ENCODE peak calls at places on chromosomes 12 and 14, in six cellular contexts. One of them, this sample, is unnamed.

GRCh38 chr14:81727243-81727642 is 193.6 kb upstream of the SEL1L start:
- DNase-seq in prostate gland: no peak
- DNase-seq in fibroblast of lung: no peak
- DNase-seq in right atrium auricular region: no peak
- DNase-seq in kidney: no peak
- DNase-seq in suprapubic skin: no peak
- DNase-seq in this sample: peak

GRCh38 chr14:98290596-98290995 is 981.4 kb downstream of the BCL11B start:
- DNase-seq in prostate gland: no peak
- DNase-seq in fibroblast of lung: no peak
- DNase-seq in right atrium auricular region: no peak
- DNase-seq in kidney: no peak
- DNase-seq in suprapubic skin: no peak
- DNase-seq in this sample: no peak

GRCh38 chr14:72657214-72657921 is 236.5 kb downstream of the DPF3 start:
- DNase-seq in prostate gland: no peak
- DNase-seq in fibroblast of lung: peak
- DNase-seq in right atrium auricular region: no peak
- DNase-seq in kidney: no peak
- DNase-seq in suprapubic skin: no peak
- DNase-seq in this sample: no peak

GRCh38 chr12:74963304-74963703 is 246.3 kb downstream of the KCNC2 start:
- DNase-seq in prostate gland: no peak
- DNase-seq in fibroblast of lung: no peak
- DNase-seq in right atrium auricular region: no peak
- DNase-seq in kidney: no peak
- DNase-seq in suprapubic skin: no peak
- DNase-seq in this sample: no peak

GRCh38 chr14:44778562-44778961 is 183.2 kb downstream of the KLHL28 start:
- DNase-seq in prostate gland: no peak
- DNase-seq in fibroblast of lung: peak
- DNase-seq in right atrium auricular region: no peak
- DNase-seq in kidney: no peak
- DNase-seq in suprapubic skin: no peak
- DNase-seq in this sample: no peak

GRCh38 chr12:47734725-47735480 is 9.6 kb upstream of the ENDOU start:
- DNase-seq in prostate gland: no peak
- DNase-seq in fibroblast of lung: peak
- DNase-seq in right atrium auricular region: no peak
- DNase-seq in kidney: no peak
- DNase-seq in suprapubic skin: no peak
- DNase-seq in this sample: no peak

GRCh38 chr12:49340095-49340870 is 3.3 kb upstream of the C1QL4 start:
- DNase-seq in prostate gland: no peak
- DNase-seq in fibroblast of lung: no peak
- DNase-seq in right atrium auricular region: no peak
- DNase-seq in kidney: no peak
- DNase-seq in suprapubic skin: peak
- DNase-seq in this sample: no peak

GRCh38 chr14:72745991-72746980 is 147.6 kb downstream of the DPF3 start:
- DNase-seq in prostate gland: peak
- DNase-seq in fibroblast of lung: peak
- DNase-seq in right atrium auricular region: peak
- DNase-seq in kidney: no peak
- DNase-seq in suprapubic skin: no peak
- DNase-seq in this sample: no peak

GRCh38 chr14:99196310-99196650 is 75.7 kb downstream of the BCL11B start:
- DNase-seq in prostate gland: no peak
- DNase-seq in fibroblast of lung: no peak
- DNase-seq in right atrium auricular region: no peak
- DNase-seq in kidney: peak
- DNase-seq in suprapubic skin: no peak
- DNase-seq in this sample: no peak

GRCh38 chr12:96103067-96103650 is 67.8 kb upstream of the LTA4H start:
- DNase-seq in prostate gland: no peak
- DNase-seq in fibroblast of lung: no peak
- DNase-seq in right atrium auricular region: no peak
- DNase-seq in kidney: no peak
- DNase-seq in suprapubic skin: peak
- DNase-seq in this sample: no peak

GRCh38 chr14:36313898-36314297 is 6.5 kb downstream of the MBIP start:
- DNase-seq in prostate gland: no peak
- DNase-seq in fibroblast of lung: no peak
- DNase-seq in right atrium auricular region: no peak
- DNase-seq in kidney: no peak
- DNase-seq in suprapubic skin: no peak
- DNase-seq in this sample: no peak

GRCh38 chr12:94178886-94179285 is 30.5 kb downstream of the PLXNC1 start:
- DNase-seq in prostate gland: no peak
- DNase-seq in fibroblast of lung: no peak
- DNase-seq in right atrium auricular region: no peak
- DNase-seq in kidney: no peak
- DNase-seq in suprapubic skin: no peak
- DNase-seq in this sample: no peak

GRCh38 chr14:32078030-32078793 is 1.1 kb downstream of the ARHGAP5 start:
- DNase-seq in prostate gland: peak
- DNase-seq in fibroblast of lung: peak
- DNase-seq in right atrium auricular region: peak
- DNase-seq in kidney: peak
- DNase-seq in suprapubic skin: no peak
- DNase-seq in this sample: peak

GRCh38 chr12:54126696-54127537 is 61.9 kb downstream of the SMUG1 start:
- DNase-seq in prostate gland: no peak
- DNase-seq in fibroblast of lung: peak
- DNase-seq in right atrium auricular region: peak
- DNase-seq in kidney: peak
- DNase-seq in suprapubic skin: peak
- DNase-seq in this sample: peak

GRCh38 chr12:123085730-123086487 is 65.0 kb downstream of the PITPNM2 start:
- DNase-seq in prostate gland: no peak
- DNase-seq in fibroblast of lung: no peak
- DNase-seq in right atrium auricular region: no peak
- DNase-seq in kidney: peak
- DNase-seq in suprapubic skin: no peak
- DNase-seq in this sample: peak

GRCh38 chr14:36655963-36656768 is 5.5 kb upstream of the PAX9 start:
- DNase-seq in prostate gland: no peak
- DNase-seq in fibroblast of lung: no peak
- DNase-seq in right atrium auricular region: no peak
- DNase-seq in kidney: peak
- DNase-seq in suprapubic skin: no peak
- DNase-seq in this sample: no peak

GRCh38 chr14:85178869-85179268 is 351.1 kb upstream of the FLRT2 start:
- DNase-seq in prostate gland: no peak
- DNase-seq in fibroblast of lung: no peak
- DNase-seq in right atrium auricular region: no peak
- DNase-seq in kidney: no peak
- DNase-seq in suprapubic skin: no peak
- DNase-seq in this sample: no peak

GRCh38 chr14:74988131-74988530 is 14.6 kb upstream of the EIF2B2 start:
- DNase-seq in prostate gland: no peak
- DNase-seq in fibroblast of lung: no peak
- DNase-seq in right atrium auricular region: no peak
- DNase-seq in kidney: no peak
- DNase-seq in suprapubic skin: no peak
- DNase-seq in this sample: no peak

GRCh38 chr12:98574110-98574509 is 19.4 kb upstream of the SLC25A3 start:
- DNase-seq in prostate gland: no peak
- DNase-seq in fibroblast of lung: no peak
- DNase-seq in right atrium auricular region: no peak
- DNase-seq in kidney: no peak
- DNase-seq in suprapubic skin: no peak
- DNase-seq in this sample: peak

GRCh38 chr14:105253329-105253682 is 5.0 kb downstream of the BTBD6 start:
- DNase-seq in prostate gland: no peak
- DNase-seq in fibroblast of lung: no peak
- DNase-seq in right atrium auricular region: no peak
- DNase-seq in kidney: no peak
- DNase-seq in suprapubic skin: no peak
- DNase-seq in this sample: no peak

GRCh38 chr12:13980548-13981295 is 680 bp downstream of the GRIN2B start:
- DNase-seq in prostate gland: no peak
- DNase-seq in fibroblast of lung: no peak
- DNase-seq in right atrium auricular region: no peak
- DNase-seq in kidney: no peak
- DNase-seq in suprapubic skin: no peak
- DNase-seq in this sample: peak

GRCh38 chr14:22613091-22613695 is 15.1 kb downstream of the ABHD4 start:
- DNase-seq in prostate gland: no peak
- DNase-seq in fibroblast of lung: no peak
- DNase-seq in right atrium auricular region: no peak
- DNase-seq in kidney: no peak
- DNase-seq in suprapubic skin: no peak
- DNase-seq in this sample: no peak

GRCh38 chr12:54475542-54475941 is 2.1 kb upstream of the GTSF1 start:
- DNase-seq in prostate gland: no peak
- DNase-seq in fibroblast of lung: peak
- DNase-seq in right atrium auricular region: no peak
- DNase-seq in kidney: no peak
- DNase-seq in suprapubic skin: no peak
- DNase-seq in this sample: no peak

GRCh38 chr12:42104087-42104486 is 40.6 kb downstream of the GXYLT1 start:
- DNase-seq in prostate gland: no peak
- DNase-seq in fibroblast of lung: peak
- DNase-seq in right atrium auricular region: no peak
- DNase-seq in kidney: no peak
- DNase-seq in suprapubic skin: no peak
- DNase-seq in this sample: no peak

GRCh38 chr12:88579941-88580871 is at the start of gene KITLG:
- DNase-seq in prostate gland: peak
- DNase-seq in fibroblast of lung: peak
- DNase-seq in right atrium auricular region: peak
- DNase-seq in kidney: peak
- DNase-seq in suprapubic skin: peak
- DNase-seq in this sample: peak

GRCh38 chr12:133010657-133011297 is 24.6 kb downstream of the ZNF26 start:
- DNase-seq in prostate gland: no peak
- DNase-seq in fibroblast of lung: peak
- DNase-seq in right atrium auricular region: no peak
- DNase-seq in kidney: no peak
- DNase-seq in suprapubic skin: no peak
- DNase-seq in this sample: no peak
- TF ChIP-seq CTCF in prostate gland: no peak
- TF ChIP-seq CTCF in fibroblast of lung: no peak
- TF ChIP-seq CTCF in right atrium auricular region: no peak
- TF ChIP-seq CTCF in kidney: no peak
- TF ChIP-seq CTCF in suprapubic skin: no peak
- TF ChIP-seq CTCF in this sample: no peak

DNA sequence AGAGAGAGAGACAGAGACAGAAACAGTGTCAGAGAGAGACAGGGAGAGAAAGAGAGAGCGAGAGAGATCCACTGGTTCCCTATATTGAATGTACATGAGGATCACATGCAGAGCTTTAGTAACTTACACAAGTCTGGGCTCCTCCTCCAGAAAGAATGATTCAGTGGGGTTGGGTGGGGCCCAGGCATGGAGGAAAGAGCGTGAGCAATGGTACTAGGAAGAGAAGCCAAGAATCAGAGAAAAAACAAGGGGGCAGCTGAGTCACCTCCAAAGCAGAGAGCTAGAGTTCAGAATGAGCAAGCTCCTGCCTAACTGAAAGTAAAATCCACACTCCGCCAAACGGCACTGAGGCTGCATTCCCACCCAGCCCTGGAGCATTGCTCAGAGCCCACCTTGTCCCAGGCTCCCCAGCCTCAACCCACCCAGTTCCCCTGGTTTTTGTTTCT is 670.1 kb upstream of the TBX3 start:
- DNase-seq in prostate gland: peak
- DNase-seq in fibroblast of lung: peak
- DNase-seq in right atrium auricular region: peak
- DNase-seq in kidney: no peak
- DNase-seq in suprapubic skin: peak
- DNase-seq in this sample: no peak
- H3K4me3 ChIP-seq in prostate gland: peak
- H3K4me3 ChIP-seq in fibroblast of lung: peak
- H3K4me3 ChIP-seq in right atrium auricular region: peak
- H3K4me3 ChIP-seq in kidney: peak
- H3K4me3 ChIP-seq in suprapubic skin: peak
- H3K4me3 ChIP-seq in this sample: no peak

GRCh38 chr12:10873374-10873773 is 10.7 kb downstream of the PRH1 start:
- DNase-seq in prostate gland: no peak
- DNase-seq in fibroblast of lung: peak
- DNase-seq in right atrium auricular region: no peak
- DNase-seq in kidney: no peak
- DNase-seq in suprapubic skin: no peak
- DNase-seq in this sample: no peak

DNA sequence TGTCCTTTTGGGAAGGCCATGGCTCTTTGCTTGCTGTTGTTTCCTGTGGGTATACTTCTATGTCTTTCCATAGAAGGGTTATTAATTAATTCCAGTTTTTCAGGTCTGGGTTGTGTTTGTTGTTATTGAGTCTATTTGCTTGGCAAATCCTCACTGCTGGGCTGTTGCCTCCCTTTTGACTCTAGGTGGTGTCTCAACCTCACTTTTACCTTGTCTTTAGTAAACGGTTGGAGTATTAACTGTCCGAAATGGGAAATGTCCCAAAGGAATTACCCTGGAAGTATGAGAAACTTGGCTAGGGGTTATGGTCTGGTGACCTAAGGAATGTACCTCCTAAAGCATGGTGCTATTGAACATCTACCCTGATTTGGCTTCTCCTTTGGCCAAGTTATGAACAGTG is 16.7 kb downstream of the PRH1 start:
- DNase-seq in prostate gland: no peak
- DNase-seq in fibroblast of lung: no peak
- DNase-seq in right atrium auricular region: no peak
- DNase-seq in kidney: no peak
- DNase-seq in suprapubic skin: no peak
- DNase-seq in this sample: no peak
- TF ChIP-seq CTCF in prostate gland: no peak
- TF ChIP-seq CTCF in fibroblast of lung: no peak
- TF ChIP-seq CTCF in right atrium auricular region: peak
- TF ChIP-seq CTCF in kidney: peak
- TF ChIP-seq CTCF in suprapubic skin: no peak
- TF ChIP-seq CTCF in this sample: peak

GRCh38 chr12:63917477-63917862 is 73.0 kb downstream of the SRGAP1 start:
- DNase-seq in prostate gland: no peak
- DNase-seq in fibroblast of lung: no peak
- DNase-seq in right atrium auricular region: no peak
- DNase-seq in kidney: no peak
- DNase-seq in suprapubic skin: no peak
- DNase-seq in this sample: no peak
- H3K4me3 ChIP-seq in prostate gland: no peak
- H3K4me3 ChIP-seq in fibroblast of lung: peak
- H3K4me3 ChIP-seq in right atrium auricular region: no peak
- H3K4me3 ChIP-seq in kidney: peak
- H3K4me3 ChIP-seq in suprapubic skin: no peak
- H3K4me3 ChIP-seq in this sample: no peak

GRCh38 chr14:57962293-57962996 is 96.6 kb upstream of the SLC35F4 start:
- DNase-seq in prostate gland: no peak
- DNase-seq in fibroblast of lung: no peak
- DNase-seq in right atrium auricular region: no peak
- DNase-seq in kidney: no peak
- DNase-seq in suprapubic skin: no peak
- DNase-seq in this sample: no peak
- TF ChIP-seq CTCF in prostate gland: peak
- TF ChIP-seq CTCF in fibroblast of lung: no peak
- TF ChIP-seq CTCF in right atrium auricular region: peak
- TF ChIP-seq CTCF in kidney: no peak
- TF ChIP-seq CTCF in suprapubic skin: no peak
- TF ChIP-seq CTCF in this sample: no peak